ENCODE peak calls at places on chromosomes 3 and 15, in nine cellular contexts. U is dorsolateral prefrontal cortex, X is IMR-90, P is heart left ventricle, A is GM20000, D is lower leg skin, O is A549, R is foreskin fibroblast, T is MM.1S. S is an unnamed sample.

GRCh38 chr3:134704556-134704955 is 53.7 kb upstream of the KY start:
- DNase-seq in R (no peak), T (no peak), A (no peak), P (no peak), O (no peak), U (no peak), D (no peak), X (no peak), S (no peak)

GRCh38 chr15:73854265-73854664 is 19.1 kb upstream of the TBC1D21 start:
- DNase-seq in D (no peak), P (no peak), T (no peak), O (no peak), U (no peak), R (no peak), X (no peak), A (no peak), S (no peak)

GRCh38 chr3:29822051-29822450 is 541.2 kb downstream of the RBMS3 start:
- DNase-seq in P (no peak), R (peak; percentile 74), T (peak; percentile 24), A (no peak), D (no peak), U (no peak), X (peak; percentile 86), O (no peak), S (peak; percentile 15)

GRCh38 chr3:12994357-12994606 is 78.9 kb downstream of the IQSEC1 start:
- DNase-seq in P (peak; percentile 80), A (peak; percentile 79), D (no peak), R (peak; percentile 37), U (no peak), T (no peak), O (peak; percentile 21), X (no peak), S (no peak)

GRCh38 chr15:92901053-92901761 is 1.1 kb downstream of the CHD2 start:
- DNase-seq in X (no peak), P (no peak), R (no peak), D (no peak), O (peak; percentile 51), A (no peak), T (peak; percentile 23), U (no peak), S (no peak)

GRCh38 chr15:80710635-80711553 is 15.8 kb downstream of the ABHD17C start:
- DNase-seq in U (no peak), R (peak; percentile 20), O (no peak), X (peak; percentile 63), A (peak; percentile 30), P (no peak), T (no peak), D (no peak), S (no peak)

GRCh38 chr3:60366491-60366890 is 884.8 kb downstream of the FHIT start:
- DNase-seq in U (no peak), R (no peak), D (no peak), O (no peak), A (no peak), X (peak; percentile 17), P (no peak), T (no peak), S (no peak)

GRCh38 chr15:40930430-40931299 is 1.5 kb downstream of the DLL4 start:
- DNase-seq in U (no peak), X (peak; percentile 51), P (peak; percentile 83), T (no peak), D (no peak), A (peak; percentile 83), O (peak; percentile 50), R (peak; percentile 54), S (no peak)

GRCh38 chr3:127588675-127589577 is 1.6 kb downstream of the TPRA1 start:
- DNase-seq in T (peak; percentile 15), U (no peak), X (peak; percentile 72), A (peak; percentile 40), D (no peak), R (peak; percentile 88), P (no peak), O (no peak), S (no peak)

GRCh38 chr3:147396709-147397046 is 9.7 kb downstream of the ZIC4 start:
- DNase-seq in P (no peak), O (no peak), U (no peak), R (no peak), D (no peak), X (no peak), T (no peak), A (no peak), S (no peak)

GRCh38 chr3:147398841-147399534 is 7.4 kb downstream of the ZIC4 start:
- DNase-seq in O (no peak), A (no peak), P (no peak), X (no peak), U (no peak), T (no peak), D (no peak), R (no peak), S (no peak)

GRCh38 chr3:147395975-147396708 is 10.2 kb downstream of the ZIC4 start:
- DNase-seq in D (no peak), A (no peak), X (no peak), O (no peak), P (no peak), U (no peak), T (no peak), R (no peak), S (no peak)

GRCh38 chr3:147397911-147398809 is 8.2 kb downstream of the ZIC4 start:
- DNase-seq in X (no peak), D (no peak), U (no peak), R (no peak), T (no peak), O (no peak), P (no peak), A (no peak), S (no peak)

DNA sequence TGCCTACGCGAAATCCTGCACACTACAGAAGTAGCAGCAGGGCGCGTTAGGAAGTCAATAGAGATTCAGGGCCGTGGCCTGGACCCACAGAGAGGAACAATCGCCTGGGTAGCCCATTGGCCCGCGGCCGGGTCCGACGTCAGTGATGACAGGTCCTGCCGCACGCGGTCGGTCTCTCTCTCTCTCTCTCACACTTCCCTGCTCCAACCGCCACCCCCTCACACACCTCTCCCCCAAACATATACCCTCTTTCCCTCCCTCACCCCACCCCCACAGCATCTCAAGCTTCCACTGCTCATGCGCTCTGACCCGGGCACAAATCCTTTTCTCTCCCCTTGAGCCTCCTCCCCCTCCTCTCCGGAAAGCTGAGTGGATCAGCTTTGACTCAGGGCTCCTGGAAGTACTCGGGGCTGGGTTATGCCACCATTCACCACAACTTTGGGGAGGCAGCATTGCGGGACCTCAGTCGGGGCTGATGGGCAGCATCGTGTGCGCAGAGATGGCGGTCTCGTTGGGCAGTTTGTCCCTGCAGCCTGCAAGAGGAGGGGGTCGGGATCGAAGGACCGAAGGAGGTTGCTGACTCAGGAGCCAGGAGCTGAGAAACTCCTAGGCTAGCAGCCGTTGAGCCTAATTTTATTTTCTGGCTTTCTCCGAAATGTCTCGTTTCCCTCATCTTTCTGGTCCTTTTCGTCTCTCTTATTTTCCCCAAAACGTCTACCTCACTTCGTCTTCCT is 9.0 kb downstream of the ZIC4 start:
- DNase-seq in X (no peak), O (no peak), D (no peak), P (no peak), T (no peak), R (no peak), U (no peak), A (no peak), S (no peak)
- TF ChIP-seq CTCF in X (no peak), O (no peak), D (no peak), P (no peak), T (no peak), R (no peak), U (no peak), A (no peak), S (no peak)

GRCh38 chr3:21894459-21895083 is 143.6 kb upstream of the ZNF385D start:
- DNase-seq in P (no peak), O (peak; percentile 5), D (no peak), A (no peak), T (peak; percentile 21), R (peak; percentile 69), X (peak; percentile 35), U (no peak), S (no peak)
- TF ChIP-seq CTCF in P (peak; percentile 80), O (peak; percentile 52), D (no peak), A (peak; percentile 2), T (peak; percentile 47), R (peak; percentile 45), X (peak; percentile 65), U (peak; percentile 62), S (peak; percentile 40)

DNA sequence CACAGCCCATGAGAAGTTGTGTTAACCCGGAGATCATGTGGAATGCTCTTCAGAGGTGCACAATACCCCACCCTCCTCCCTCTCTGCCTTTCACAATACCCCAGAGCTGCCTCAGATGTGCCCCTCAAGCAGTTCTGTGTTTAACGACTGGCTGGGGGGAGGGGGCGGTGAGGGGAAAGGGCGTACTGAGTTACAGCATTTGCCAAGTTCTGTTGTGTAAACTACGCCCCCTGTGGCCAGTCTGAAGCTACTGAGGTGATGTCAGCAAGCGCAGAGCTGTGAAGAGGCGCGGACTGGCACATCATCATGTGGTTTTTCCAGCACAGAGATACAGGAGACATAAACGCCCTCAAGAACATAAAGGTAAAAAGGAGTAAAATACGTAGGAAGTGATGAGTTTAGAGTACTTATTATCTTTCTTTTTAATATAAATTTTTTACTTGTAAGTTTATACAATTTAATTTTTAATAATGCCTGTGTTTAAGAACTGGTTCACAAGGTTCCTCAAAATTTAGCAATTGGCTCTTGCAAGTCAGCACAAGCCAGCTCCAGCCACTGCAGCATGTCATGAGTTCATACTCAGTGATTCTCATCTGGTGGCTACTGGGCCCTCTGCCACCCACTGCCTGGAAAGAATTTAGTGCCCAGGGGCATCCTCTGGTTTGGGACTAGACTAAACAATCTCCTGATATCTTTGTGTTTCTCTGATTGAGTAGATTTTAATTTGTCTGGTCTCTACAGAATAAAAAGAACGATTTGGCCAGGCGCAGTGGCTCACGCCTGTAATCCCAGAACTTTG is 1.7 kb downstream of the EPB42 start:
- DNase-seq in X (peak; percentile 18), O (peak; percentile 20), U (no peak), D (peak; percentile 57), P (no peak), T (no peak), R (peak; percentile 45), A (no peak), S (peak; percentile 9)
- TF ChIP-seq CTCF in X (peak; percentile 33), O (no peak), U (no peak), D (no peak), P (no peak), T (no peak), R (peak; percentile 18), A (no peak), S (peak; percentile 38)

GRCh38 chr3:179853176-179853575 is 183.6 kb downstream of the PEX5L start:
- DNase-seq in X (peak; percentile 92), O (no peak), A (peak; percentile 35), U (no peak), R (peak; percentile 9), T (peak; percentile 85), P (peak; percentile 27), D (no peak), S (no peak)

DNA sequence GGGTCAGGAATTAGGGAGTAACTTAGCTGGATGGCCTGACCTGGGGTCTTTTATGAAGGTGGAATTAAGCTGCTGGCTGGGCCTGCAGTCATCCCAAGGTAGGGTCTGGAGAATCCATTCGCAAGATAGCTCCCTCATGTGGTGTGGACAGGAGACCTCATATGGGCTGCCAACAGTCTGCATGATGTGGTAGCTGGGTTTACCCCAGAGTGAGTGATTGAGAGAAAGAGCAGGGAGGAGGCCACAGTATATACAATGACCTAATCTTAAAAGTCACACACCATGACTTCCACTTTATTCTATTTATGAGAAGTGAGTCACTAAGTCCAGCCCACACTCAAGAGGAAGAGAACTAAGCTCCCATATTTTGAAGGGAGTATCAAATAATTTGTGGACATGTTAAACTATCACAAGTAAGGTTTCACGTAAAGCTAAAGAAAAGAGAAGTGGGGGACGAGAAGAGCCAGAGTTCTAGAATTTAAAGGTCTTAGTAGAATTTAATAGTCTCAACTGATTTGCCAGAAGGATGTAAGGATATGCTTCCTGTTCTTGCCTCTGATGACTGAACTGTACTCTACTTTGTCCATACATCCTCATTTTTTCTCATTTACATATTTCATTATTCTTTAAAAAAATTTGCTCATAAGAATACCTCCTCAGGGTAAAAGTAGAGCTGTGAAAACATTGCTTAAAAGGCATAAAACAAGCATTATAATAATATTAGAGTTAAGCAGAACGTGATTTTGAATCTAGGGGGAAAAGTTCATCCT is 184.4 kb downstream of the PEX5L start:
- DNase-seq in T (no peak), D (no peak), X (peak; percentile 92), R (peak; percentile 18), P (no peak), U (no peak), A (peak; percentile 54), O (peak; percentile 3), S (no peak)
- TF ChIP-seq CTCF in T (peak; percentile 17), D (no peak), X (peak; percentile 42), R (no peak), P (no peak), U (no peak), A (no peak), O (no peak), S (peak; percentile 11)

S was measured in HFF-Myc.